ENCODE peak calls at places on chromosomes 11 and 22, in six cellular contexts. C is HCT116, P is K562, F is SK-N-SH, O is HepG2, G is GM12878. I is an unnamed sample.

GRCh38 chr22:18031670-18032454 is 7.5 kb upstream of the MICAL3 start:
- DNase-seq in C (peak; percentile 82), G (no peak), O (no peak), P (no peak), F (no peak), I (peak; percentile 86)

GRCh38 chr11:70725272-70725671 is 326.9 kb downstream of the CTTN start:
- DNase-seq in P (no peak), G (no peak), F (no peak), C (no peak), O (no peak), I (no peak)

GRCh38 chr11:120917536-120918239 is 106.2 kb upstream of the TBCEL start:
- DNase-seq in O (no peak), G (peak; percentile 12), F (no peak), C (no peak), P (no peak), I (no peak)

GRCh38 chr11:126628790-126629621 is 273.5 kb downstream of the ST3GAL4 start:
- DNase-seq in P (no peak), G (no peak), C (no peak), O (no peak), F (no peak), I (no peak)

GRCh38 chr22:20584872-20585639 is 77.6 kb downstream of the MED15 start:
- DNase-seq in O (no peak), G (no peak), P (no peak), F (peak; percentile 88), C (no peak), I (no peak)

GRCh38 chr22:19648419-19648929 is 65.8 kb upstream of the SEPTIN5 start:
- DNase-seq in C (peak; percentile 13), P (no peak), G (no peak), F (no peak), O (no peak), I (no peak)

GRCh38 chr11:134226806-134227325 is 2.4 kb downstream of the VPS26B start:
- DNase-seq in G (no peak), F (no peak), P (no peak), O (no peak), C (no peak), I (no peak)

GRCh38 chr11:76523147-76523546 is 78.3 kb downstream of the EMSY start:
- DNase-seq in G (no peak), P (no peak), O (peak; percentile 47), C (no peak), F (no peak), I (no peak)

GRCh38 chr11:65809496-65809895 is 22.6 kb downstream of the OVOL1 start:
- DNase-seq in O (no peak), P (no peak), G (no peak), F (no peak), C (no peak), I (no peak)

GRCh38 chr22:48898524-48899377 is 928.9 kb downstream of the BRD1 start:
- DNase-seq in P (no peak), G (no peak), F (no peak), O (no peak), C (no peak), I (no peak)

GRCh38 chr22:18000441-18001039 is 23.8 kb downstream of the MICAL3 start:
- DNase-seq in O (no peak), F (peak; percentile 74), C (no peak), P (no peak), G (no peak), I (no peak)

GRCh38 chr11:12163181-12163841 is 52.9 kb downstream of the MICAL2 start:
- DNase-seq in C (no peak), G (no peak), P (no peak), F (no peak), O (peak; percentile 40), I (no peak)

GRCh38 chr11:69546735-69547370 is 65.4 kb downstream of the LINC01488 start:
- DNase-seq in G (peak; percentile 45), O (no peak), P (no peak), C (no peak), F (no peak), I (no peak)

DNA sequence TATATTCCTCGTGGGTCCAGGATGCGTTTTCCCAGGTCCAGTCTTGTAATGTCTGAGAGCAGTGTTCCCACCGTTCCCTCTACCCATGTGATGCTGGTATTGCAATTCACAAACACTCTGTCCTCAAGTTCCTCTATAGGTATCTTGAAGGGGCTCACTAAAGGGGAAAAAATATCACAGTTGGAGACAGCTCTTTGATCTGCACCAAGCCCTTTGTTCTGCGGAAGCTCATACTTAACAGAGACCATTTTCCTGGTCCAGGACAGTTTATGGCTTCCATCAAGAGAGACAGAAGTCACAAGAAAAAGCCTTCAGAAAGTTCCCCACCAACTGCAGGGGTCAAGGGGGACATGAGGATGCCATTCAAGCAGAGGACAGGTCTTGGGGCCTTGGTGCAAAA is 2.1 kb downstream of the CD3D start:
- DNase-seq in P (no peak), O (no peak), G (no peak), F (no peak), C (no peak), I (no peak)
- H3K4me1 ChIP-seq in P (peaks cover 12% of the 10 kb centered on the region), O (peaks cover 34% of the 10 kb centered on the region), G (no peaks in the 10 kb centered on the region), F (no peaks in the 10 kb centered on the region), C (no peaks in the 10 kb centered on the region), I (no peaks in the 10 kb centered on the region)

GRCh38 chr11:35943761-35944502 is at the start of gene LDLRAD3:
- DNase-seq in P (peak; percentile 92), C (peak; percentile 37), O (peak; percentile 20), G (no peak), F (peak; percentile 94), I (no peak)

GRCh38 chr11:35945137-35945518 is 1.3 kb downstream of the LDLRAD3 start:
- DNase-seq in G (no peak), C (no peak), P (no peak), O (no peak), F (no peak), I (no peak)

GRCh38 chr11:35946766-35947165 is 2.9 kb downstream of the LDLRAD3 start:
- DNase-seq in G (no peak), C (no peak), F (no peak), P (no peak), O (no peak), I (no peak)

GRCh38 chr11:35944503-35945136 is 758 bp downstream of the LDLRAD3 start:
- DNase-seq in P (no peak), O (no peak), G (no peak), C (no peak), F (peak; percentile 56), I (no peak)

GRCh38 chr11:35943294-35943693 is 568 bp upstream of the LDLRAD3 start:
- DNase-seq in P (no peak), C (no peak), O (no peak), F (no peak), G (no peak), I (no peak)
- TF ChIP-seq SIN3A in P (no peak), C (no peak), O (no peak), F (no peak), G (no peak), I (no peak)

GRCh38 chr11:342328-342727 is 21.7 kb upstream of the IFITM3 start:
- DNase-seq in C (no peak), P (no peak), G (no peak), O (no peak), F (no peak), I (no peak)

GRCh38 chr11:350723-351255 is 18.5 kb upstream of the B4GALNT4 start:
- DNase-seq in P (peak; percentile 20), O (no peak), G (peak; percentile 78), C (no peak), F (no peak), I (no peak)

GRCh38 chr11:351411-351810 is 17.9 kb upstream of the B4GALNT4 start:
- DNase-seq in F (no peak), O (no peak), P (no peak), C (no peak), G (no peak), I (no peak)

GRCh38 chr11:345179-345578 is 24.1 kb upstream of the B4GALNT4 start:
- DNase-seq in C (no peak), O (no peak), F (no peak), P (no peak), G (no peak), I (no peak)

DNA sequence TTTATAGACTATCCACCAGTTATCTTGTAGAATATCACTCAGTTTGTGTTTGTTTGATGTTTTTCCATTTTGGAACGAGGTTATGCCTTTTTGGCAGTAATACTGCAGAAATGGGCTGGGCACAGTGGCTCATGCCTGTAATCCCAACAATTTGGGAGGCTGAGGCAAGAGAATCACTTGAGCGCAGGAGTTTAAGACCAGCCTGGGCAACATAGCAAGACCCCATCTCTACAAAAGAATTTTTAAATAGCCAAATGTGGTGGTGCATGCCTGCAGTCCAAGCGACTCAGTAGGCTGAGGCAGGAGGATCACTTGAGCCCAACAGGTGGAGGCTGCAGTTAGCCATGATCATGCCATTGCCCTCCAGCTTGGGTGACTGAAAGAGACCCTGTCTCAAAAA is 22.8 kb upstream of the B4GALNT4 start:
- DNase-seq in P (no peak), O (no peak), C (no peak), F (no peak), G (no peak), I (no peak)
- TF ChIP-seq REST in P (no peak), O (no peak), C (no peak), F (no peak), G (no peak), I (no peak)

DNA sequence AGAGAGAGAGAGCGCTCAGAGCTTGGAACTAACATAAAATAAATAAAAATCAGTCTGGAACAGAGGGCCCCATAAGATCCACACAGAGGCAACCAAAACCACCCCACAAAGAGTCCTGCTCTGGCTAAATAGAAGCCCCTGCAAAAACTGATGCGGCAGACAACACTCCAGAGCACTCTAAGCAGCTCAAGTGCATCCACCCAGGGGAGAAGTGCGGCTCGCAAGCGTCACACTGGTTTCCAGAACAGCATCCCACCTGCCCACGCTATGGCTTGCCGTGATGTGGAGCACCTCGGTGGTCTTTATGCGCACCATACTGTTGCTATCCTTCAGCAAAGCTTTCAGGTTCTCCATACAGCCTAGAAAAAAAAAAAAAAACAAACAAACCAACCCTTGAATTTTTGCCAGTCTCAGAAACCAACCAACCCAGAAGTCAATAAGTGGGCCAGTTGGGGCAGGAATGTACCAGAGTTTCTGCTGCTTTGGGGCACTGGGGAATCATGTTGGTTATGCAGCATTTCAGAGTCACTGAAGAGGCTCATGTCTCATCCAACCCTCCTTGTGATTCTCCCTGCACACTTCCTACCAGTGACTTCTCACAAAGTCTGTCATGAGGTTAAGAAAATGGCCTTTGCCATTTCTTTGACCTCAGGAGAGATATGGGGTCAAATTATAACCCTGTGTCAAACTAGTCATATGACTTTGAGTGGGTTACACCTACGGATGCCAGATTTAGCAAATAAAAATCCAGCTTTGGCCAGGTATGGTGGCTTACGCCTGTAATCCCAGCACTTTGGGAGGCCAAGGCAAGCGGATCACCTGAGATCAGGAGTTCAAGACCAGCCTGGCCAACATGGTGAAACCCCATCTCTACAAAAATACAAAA is 3.0 kb downstream of the RSPH14 start:
- DNase-seq in F (no peak), C (no peak), O (no peak), P (no peak), G (no peak), I (no peak)
- H3K4me1 ChIP-seq in F (peaks cover 6% of the 10 kb centered on the region), C (peaks cover 8% of the 10 kb centered on the region), O (peaks cover 37% of the 10 kb centered on the region), P (peaks cover 14% of the 10 kb centered on the region), G (peaks cover 60% of the 10 kb centered on the region), I (no peaks in the 10 kb centered on the region)